ENCODE peak calls at places on chromosomes 7 and 10, in seven cellular contexts. C is thoracic aorta, H is cardiac muscle cell, B is mammary epithelial cell, W is sigmoid colon, N is AG04450, M is Panc1. Z is an unnamed sample.
A peak's percentile ranks its signal among the peaks of the same experiment; 100 is the strongest.

GRCh38 chr10:23095966-23096813 is 811 bp downstream of the MSRB2 start:
- DNase-seq in N (no peak), W (peak; percentile 83), H (peak; percentile 57), C (peak; percentile 30), B (peak; percentile 54), M (no peak), Z (peak; percentile 5)

GRCh38 chr10:85648279-85648754 is 718.3 kb downstream of the GRID1 start:
- DNase-seq in H (no peak), W (no peak), N (no peak), M (no peak), C (no peak), B (peak; percentile 5), Z (no peak)

GRCh38 chr7:47968852-47969774 is 10.3 kb downstream of the HUS1 start:
- DNase-seq in B (no peak), H (peak; percentile 81), N (no peak), C (no peak), W (no peak), M (no peak), Z (no peak)

GRCh38 chr7:18087031-18087686 is 59.5 kb upstream of the PRPS1L1 start:
- DNase-seq in M (no peak), N (no peak), H (no peak), B (peak; percentile 11), W (no peak), C (no peak), Z (no peak)

GRCh38 chr7:80806653-80807052 is 112.2 kb downstream of the SEMA3C start:
- DNase-seq in C (no peak), M (no peak), W (no peak), N (no peak), B (no peak), H (no peak), Z (no peak)

GRCh38 chr7:6271694-6272371 is 591 bp downstream of the CYTH3 start:
- DNase-seq in W (peak; percentile 72), H (peak; percentile 35), M (no peak), B (no peak), N (no peak), C (no peak), Z (no peak)

GRCh38 chr7:24075426-24075810 is 208.6 kb upstream of the NPY start:
- DNase-seq in M (no peak), H (no peak), C (no peak), W (no peak), B (no peak), N (no peak), Z (no peak)

GRCh38 chr10:9634466-9634865 is 1383.2 kb upstream of the CELF2 start:
- DNase-seq in H (no peak), B (no peak), C (no peak), W (no peak), N (peak; percentile 67), M (no peak), Z (peak; percentile 21)

GRCh38 chr7:77442631-77443420 is 26.7 kb upstream of the GSAP start:
- DNase-seq in H (no peak), C (no peak), B (peak; percentile 84), N (no peak), W (no peak), M (no peak), Z (no peak)

GRCh38 chr7:51301806-51302205 is 14.8 kb downstream of the COBL start:
- DNase-seq in M (no peak), H (no peak), C (no peak), B (no peak), N (no peak), W (no peak), Z (no peak)

GRCh38 chr7:35849158-35849831 is 48.4 kb downstream of the SEPTIN7 start:
- DNase-seq in H (no peak), N (no peak), M (no peak), C (no peak), W (no peak), B (peak; percentile 33), Z (no peak)

GRCh38 chr7:22333680-22334141 is 23.2 kb downstream of the RAPGEF5 start:
- DNase-seq in H (no peak), N (no peak), B (no peak), C (no peak), W (no peak), M (no peak), Z (no peak)

GRCh38 chr10:3472705-3473078 is 300.1 kb upstream of the PITRM1 start:
- DNase-seq in M (no peak), B (peak; percentile 54), W (no peak), H (no peak), C (no peak), N (no peak), Z (peak; percentile 90)

GRCh38 chr10:71695502-71696476 is 23.8 kb downstream of the C10orf105 start:
- DNase-seq in W (no peak), B (no peak), N (no peak), H (no peak), C (no peak), M (no peak), Z (no peak)

GRCh38 chr10:112967200-112967599 is 17.2 kb downstream of the TCF7L2 start:
- DNase-seq in M (no peak), H (no peak), N (peak; percentile 63), B (peak; percentile 87), W (no peak), C (no peak), Z (no peak)

GRCh38 chr10:48245977-48246376 is 28.5 kb downstream of the FRMPD2 start:
- DNase-seq in W (peak; percentile 37), H (no peak), B (no peak), N (no peak), M (no peak), C (no peak), Z (no peak)

GRCh38 chr10:125117941-125118630 is 42.3 kb downstream of the CTBP2 start:
- DNase-seq in M (no peak), C (no peak), W (peak; percentile 77), H (no peak), N (no peak), B (no peak), Z (no peak)

GRCh38 chr7:131802195-131802594 is 245.8 kb upstream of the PODXL start:
- DNase-seq in M (no peak), W (no peak), B (no peak), H (no peak), C (no peak), N (no peak), Z (no peak)

GRCh38 chr10:33139191-33139646 is 181.2 kb upstream of the ITGB1 start:
- DNase-seq in H (no peak), M (no peak), W (no peak), N (no peak), C (no peak), B (no peak), Z (no peak)
- H3K4me3 ChIP-seq in H (no peak overlapping the region), M (no peak overlapping the region), W (no peak overlapping the region), N (no peak overlapping the region), C (no peak overlapping the region), B (no peak overlapping the region), Z (no peak overlapping the region)

GRCh38 chr10:116269612-116270011 is 3.4 kb downstream of the GFRA1 start:
- DNase-seq in N (no peak), W (no peak), H (no peak), M (no peak), B (no peak), C (no peak), Z (no peak)

GRCh38 chr10:116270691-116271592 is 2.1 kb downstream of the GFRA1 start:
- DNase-seq in W (peak; percentile 82), M (no peak), C (no peak), B (no peak), H (peak; percentile 44), N (no peak), Z (no peak)

GRCh38 chr10:116271593-116272496 is 1.2 kb downstream of the GFRA1 start:
- DNase-seq in N (no peak), W (peak; percentile 69), B (no peak), H (peak; percentile 39), C (no peak), M (no peak), Z (no peak)

GRCh38 chr10:116274141-116274861 is 1.3 kb upstream of the GFRA1 start:
- DNase-seq in W (no peak), N (no peak), M (no peak), C (no peak), B (no peak), H (peak; percentile 45), Z (no peak)

GRCh38 chr10:116272497-116273221 is at the start of gene GFRA1:
- DNase-seq in H (peak; percentile 55), C (no peak), N (no peak), M (no peak), W (peak; percentile 74), B (no peak), Z (no peak)
- H3K27me3 ChIP-seq in H (peaks cover 98% of the 10 kb centered on the region), C (no peaks in the 10 kb centered on the region), N (peaks cover 57% of the 10 kb centered on the region), M (peaks cover 28% of the 10 kb centered on the region), W (peaks cover 36% of the 10 kb centered on the region), B (peaks cover 64% of the 10 kb centered on the region), Z (no peaks in the 10 kb centered on the region)

DNA sequence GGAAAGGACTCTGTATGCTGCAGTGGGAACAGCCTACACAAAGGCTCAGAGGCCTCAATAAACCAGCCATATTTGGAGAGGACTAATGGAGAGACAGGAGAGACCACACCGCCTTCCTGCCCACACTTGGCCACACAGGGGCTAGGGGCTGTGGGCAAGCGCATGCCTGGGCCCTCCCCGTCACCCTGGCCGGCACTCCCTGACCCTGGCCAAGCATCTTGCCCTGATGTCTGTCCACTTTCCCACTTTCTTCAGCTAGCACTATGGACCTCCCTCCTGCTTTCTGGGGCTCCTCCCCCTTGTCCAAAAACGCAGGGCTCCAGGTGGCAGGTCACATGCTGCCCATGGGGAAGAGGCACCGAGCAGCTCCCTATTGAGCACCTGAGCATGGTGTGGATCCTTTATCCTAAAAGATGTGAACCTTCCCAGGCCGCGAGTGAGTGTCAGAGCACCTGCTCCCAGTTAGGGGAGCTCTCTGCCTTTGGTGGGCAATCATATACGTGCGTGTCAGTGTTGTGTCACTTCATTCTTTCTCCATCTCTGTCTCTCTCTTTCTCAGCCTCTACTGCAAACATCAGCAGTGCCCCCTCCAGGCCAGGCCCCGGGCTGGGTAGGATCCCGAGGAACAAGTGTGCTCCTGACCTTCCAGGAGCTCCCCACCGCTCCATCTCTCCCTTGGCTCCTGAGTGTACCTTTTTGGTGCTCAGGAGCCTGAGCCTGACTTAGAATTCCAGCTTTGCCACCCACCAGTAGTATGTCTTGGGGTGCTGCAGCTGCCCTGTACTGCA is 74.0 kb downstream of the ZMIZ1 start:
- DNase-seq in W (no peak), M (no peak), C (no peak), H (no peak), B (no peak), N (no peak), Z (no peak)
- TF ChIP-seq CTCF in W (no peak), M (no peak), C (no peak), H (no peak), B (peak; percentile 9), N (no peak), Z (peak; percentile 20)

DNA sequence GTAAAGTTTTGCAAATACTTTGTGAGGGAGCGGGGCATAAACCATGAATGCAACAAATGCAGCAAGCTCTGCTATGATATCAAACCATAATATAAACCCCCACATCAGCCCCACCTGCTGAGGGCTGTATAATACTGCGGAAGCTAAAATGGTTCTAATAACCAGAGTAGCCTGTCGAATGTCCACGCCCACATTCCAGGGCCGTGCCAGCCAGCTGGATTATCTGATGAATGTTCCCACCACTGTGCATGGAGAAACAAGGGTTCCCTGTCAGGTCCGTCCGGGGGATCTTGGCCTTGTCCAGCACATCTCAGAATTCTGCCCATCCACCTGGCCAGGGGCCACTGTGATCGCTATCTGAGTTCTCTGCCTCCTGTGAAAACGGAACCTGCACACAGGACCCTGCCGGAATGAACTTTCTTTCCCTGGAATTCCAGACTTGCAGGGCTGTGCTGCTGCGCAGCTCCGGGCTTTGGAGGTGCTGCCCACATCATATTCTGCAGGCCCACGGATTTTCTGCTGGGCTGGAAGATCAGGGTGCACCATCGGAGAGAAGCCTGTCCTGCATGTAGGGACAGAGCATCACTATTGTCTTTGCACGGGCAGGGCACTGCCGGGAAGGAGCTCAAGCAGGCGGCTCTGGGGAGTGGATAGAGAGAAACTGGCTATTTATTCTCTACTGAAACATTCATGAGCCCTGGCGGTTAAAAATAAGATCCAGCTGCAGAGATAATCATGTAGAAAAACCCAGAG is 77.0 kb upstream of the GNA12 start:
- DNase-seq in W (no peak), M (no peak), H (peak; percentile 31), N (no peak), C (no peak), B (peak; percentile 34), Z (no peak)
- H3K4me3 ChIP-seq in W (no peak overlapping the region), M (no peak overlapping the region), H (no peak overlapping the region), N (no peak overlapping the region), C (peak overlapping the region; percentile 47), B (no peak overlapping the region), Z (no peak overlapping the region)

Z was measured in kidney epithelial cell.